ENCODE peak calls at places on chromosomes 4 and X, in six cellular contexts. U is HEK293T; M is naive B cell; R is progenitor cell of endocrine pancreas; N is globus pallidus; Y is stimulated activated CD4-positive, alpha-beta T cell treated with anti-CD3 and anti-CD28 coated beads, Interleukin-4, amount 100 ng/mL, for 4 hours. O is an unnamed sample.
A peak's percentile ranks its signal among the peaks of the same experiment; 100 is the strongest.

GRCh38 chr4:90246841-90247240 is 119.6 kb downstream of the CCSER1 start:
- DNase-seq in U (no peak), M (no peak), R (no peak), N (no peak), Y (no peak), O (no peak)

GRCh38 chr4:95181446-95182306 is 367.1 kb downstream of the UNC5C start:
- DNase-seq in U (no peak), M (no peak), R (no peak), N (no peak), Y (no peak), O (no peak)

GRCh38 chr4:7876096-7876993 is 63.3 kb downstream of the AFAP1 start:
- DNase-seq in U (peak; percentile 33), M (no peak), R (no peak), N (no peak), Y (peak; percentile 26), O (no peak)

GRCh38 chr4:152316969-152317368 is 218.9 kb downstream of the FBXW7 start:
- DNase-seq in U (no peak), M (no peak), R (no peak), N (peak; percentile 16), Y (no peak), O (peak; percentile 73)

GRCh38 chr4:16524911-16525574 is 298.8 kb upstream of the TAPT1 start:
- DNase-seq in U (no peak), M (no peak), R (no peak), N (no peak), Y (no peak), O (no peak)

GRCh38 chrX:40130207-40130606 is 32.4 kb upstream of the BCOR start:
- DNase-seq in U (no peak), M (no peak), R (no peak), N (no peak), Y (no peak), O (no peak)

GRCh38 chr4:95362906-95363578 is 185.7 kb downstream of the UNC5C start:
- DNase-seq in U (peak; percentile 56), M (no peak), R (no peak), N (peak; percentile 76), Y (no peak), O (no peak)

GRCh38 chr4:7166286-7166685 is 26.1 kb upstream of the SORCS2 start:
- DNase-seq in U (no peak), M (no peak), R (no peak), N (no peak), Y (no peak), O (no peak)

O was measured in G401.